ENCODE peak calls at places on chromosome 22, in five cellular contexts. V is H1, B is GM12891, S is K562, I is GM12878. T is an unnamed sample.

GRCh38 chr22:30422481-30423295 is 2.9 kb upstream of the MTFP1 start:
- DNase-seq in V (peak; percentile 60), B (no peak), S (peak; percentile 73), I (no peak), T (no peak)

GRCh38 chr22:46575915-46576555 is 38.6 kb upstream of the CELSR1 start:
- DNase-seq in V (no peak), B (no peak), S (peak; percentile 21), I (no peak), T (no peak)

GRCh38 chr22:50060441-50061140 is 2.5 kb upstream of the TTLL8 start:
- DNase-seq in V (no peak), B (no peak), S (no peak), I (no peak), T (no peak)

GRCh38 chr22:19905619-19906276 is 35.8 kb upstream of the COMT start:
- DNase-seq in V (no peak), B (no peak), S (no peak), I (no peak), T (no peak)

GRCh38 chr22:23751441-23751996 is 607 bp upstream of the ZNF70 start:
- DNase-seq in V (no peak), B (no peak), S (peak; percentile 52), I (no peak), T (peak; percentile 48)

GRCh38 chr22:42273855-42274451 is 3.5 kb upstream of the TCF20 start:
- DNase-seq in V (no peak), B (no peak), S (no peak), I (no peak), T (no peak)

GRCh38 chr22:32469799-32470212 is 4.8 kb upstream of the FBXO7 start:
- DNase-seq in V (no peak), B (no peak), S (peak; percentile 62), I (no peak), T (no peak)

GRCh38 chr22:25368271-25368670 is 148.8 kb downstream of the CRYBB2 start:
- DNase-seq in V (no peak), B (no peak), S (no peak), I (no peak), T (no peak)

GRCh38 chr22:49959782-49960158 is 802 bp upstream of the PIM3 start:
- DNase-seq in V (no peak), B (no peak), S (no peak), I (no peak), T (no peak)

GRCh38 chr22:36325163-36326031 is 62.4 kb downstream of the MYH9 start:
- DNase-seq in V (no peak), B (no peak), S (no peak), I (no peak), T (no peak)
- TF ChIP-seq POLR2A in V (no peak), B (no peak), S (no peak), I (no peak), T (no peak)

GRCh38 chr22:45427114-45427513 is 13.6 kb downstream of the RIBC2 start:
- DNase-seq in V (no peak), B (no peak), S (no peak), I (no peak), T (no peak)
- TF ChIP-seq TAF1 in V (no peak), B (no peak), S (no peak), I (no peak), T (no peak)

GRCh38 chr22:38272373-38273134 is at the start of gene TMEM184B:
- DNase-seq in V (no peak), B (peak; percentile 98), S (peak; percentile 79), I (no peak), T (peak; percentile 92)
- TF ChIP-seq POLR2A in V (no peak), B (no peak), S (no peak), I (peak; percentile 75), T (peak; percentile 65)

DNA sequence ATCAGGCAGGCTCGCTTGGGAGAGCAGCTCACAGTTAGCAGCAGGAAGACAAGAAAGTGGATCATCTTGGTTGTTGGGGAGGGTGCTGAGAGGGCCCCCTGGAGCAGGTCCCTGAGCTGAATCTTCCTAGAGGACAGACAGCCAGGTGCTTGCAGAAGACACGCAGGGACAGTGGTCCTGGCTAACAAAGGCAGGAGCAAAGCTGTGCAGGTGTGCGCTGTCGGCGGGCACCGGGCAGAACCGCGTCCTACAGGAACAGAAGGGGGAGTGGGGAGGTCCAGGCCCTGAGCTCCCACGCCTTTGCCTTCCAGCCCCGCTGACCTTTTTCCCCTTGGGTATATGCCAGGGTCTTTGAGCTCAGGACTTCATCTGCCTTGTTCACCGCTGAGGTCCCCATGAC is 30.1 kb upstream of the PARVB start:
- DNase-seq in V (no peak), B (no peak), S (no peak), I (no peak), T (no peak)
- TF ChIP-seq TAF1 in V (no peak), B (no peak), S (no peak), I (no peak), T (no peak)

DNA sequence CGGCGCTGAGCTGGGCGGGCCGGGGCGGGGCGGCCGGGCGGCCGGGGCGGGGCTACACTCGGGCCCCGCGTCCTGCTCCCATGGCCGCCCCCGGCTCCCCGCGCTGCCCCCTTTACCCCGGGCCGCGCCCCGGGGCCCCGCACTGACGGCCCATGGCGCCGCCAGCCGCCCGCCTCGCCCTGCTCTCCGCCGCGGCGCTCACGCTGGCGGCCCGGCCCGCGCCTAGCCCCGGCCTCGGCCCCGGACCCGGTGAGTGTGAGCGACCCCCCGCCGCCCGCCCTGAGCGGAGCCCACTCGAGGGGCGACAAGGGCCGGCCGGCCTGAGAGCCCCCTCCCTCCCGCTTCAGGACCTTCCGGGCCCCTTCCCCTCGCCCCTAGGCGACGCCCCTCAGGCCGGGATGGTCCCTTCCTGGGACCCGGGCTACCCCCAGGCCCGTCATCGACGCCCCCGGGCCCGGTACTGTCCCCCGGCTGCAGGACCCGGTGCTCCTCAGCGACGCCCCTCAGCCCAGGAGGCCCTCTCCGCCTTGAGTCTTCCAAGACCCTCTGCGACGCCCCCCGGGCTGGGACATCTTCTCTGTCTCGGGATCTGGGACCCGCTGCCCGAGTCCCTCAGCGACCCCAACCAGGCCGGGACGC is at the start of gene KREMEN1:
- DNase-seq in V (no peak), B (no peak), S (no peak), I (no peak), T (no peak)
- TF ChIP-seq POLR2A in V (no peak), B (no peak), S (no peak), I (no peak), T (no peak)

DNA sequence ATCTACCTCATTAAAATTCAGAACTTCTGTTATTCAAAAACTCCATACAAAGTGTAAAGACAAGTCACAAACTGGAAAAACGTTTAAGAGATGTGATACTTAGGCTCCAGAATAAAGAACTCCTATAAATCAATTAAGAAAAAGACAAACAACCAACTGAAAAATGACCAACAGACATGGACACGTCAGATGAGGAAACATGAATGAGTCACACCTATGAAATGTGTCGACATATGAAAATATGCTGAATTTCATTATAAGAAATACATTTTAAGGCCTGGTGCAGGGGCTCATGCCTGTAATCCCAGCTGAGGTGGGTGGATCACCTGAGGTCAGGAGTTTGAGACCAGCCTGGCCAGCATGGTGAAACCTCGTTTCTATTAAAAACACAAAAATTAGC is 78.7 kb downstream of the ENTHD1 start:
- DNase-seq in V (no peak), B (no peak), S (no peak), I (no peak), T (no peak)
- TF ChIP-seq TAF1 in V (no peak), B (no peak), S (no peak), I (no peak), T (no peak)

T was measured in GM12892.